ENCODE peak calls at places on chromosome 3, in nine cellular contexts. One of them, this sample, is unnamed.
A peak's percentile ranks its signal among the peaks of the same experiment; 100 is the strongest.

GRCh38 chr3:185318136-185318535 is 44.8 kb upstream of the MAP3K13 start:
- DNase-seq in NCI-H2081: no peak
- DNase-seq in cardiac fibroblast: peak; percentile 53
- DNase-seq in AG08395: no peak
- DNase-seq in stimulated activated CD4-positive, alpha-beta T cell treated with anti-CD3 and anti-CD28 coated beads, TNF-alpha, amount 100 ng/mL, for 1 hour: no peak
- DNase-seq in Kasumi-1: no peak
- DNase-seq in activated gamma-delta T cell treated with Interleukin-2 at 50 U/mL for 16 hours: no peak
- DNase-seq in tibial artery: no peak
- DNase-seq in GM20000: no peak
- DNase-seq in this sample: peak; percentile 40

GRCh38 chr3:39801216-39801615 is 8.2 kb upstream of the MYRIP start:
- DNase-seq in Kasumi-1: peak; percentile 51
- DNase-seq in stimulated activated CD4-positive, alpha-beta T cell treated with anti-CD3 and anti-CD28 coated beads, TNF-alpha, amount 100 ng/mL, for 1 hour: no peak
- DNase-seq in GM20000: no peak
- DNase-seq in AG08395: no peak
- DNase-seq in activated gamma-delta T cell treated with Interleukin-2 at 50 U/mL for 16 hours: no peak
- DNase-seq in NCI-H2081: no peak
- DNase-seq in cardiac fibroblast: no peak
- DNase-seq in tibial artery: no peak
- DNase-seq in this sample: no peak

GRCh38 chr3:12194669-12195161 is 36.0 kb upstream of the TIMP4 start:
- DNase-seq in cardiac fibroblast: peak; percentile 58
- DNase-seq in NCI-H2081: no peak
- DNase-seq in AG08395: no peak
- DNase-seq in GM20000: peak; percentile 63
- DNase-seq in stimulated activated CD4-positive, alpha-beta T cell treated with anti-CD3 and anti-CD28 coated beads, TNF-alpha, amount 100 ng/mL, for 1 hour: no peak
- DNase-seq in tibial artery: no peak
- DNase-seq in Kasumi-1: no peak
- DNase-seq in activated gamma-delta T cell treated with Interleukin-2 at 50 U/mL for 16 hours: no peak
- DNase-seq in this sample: peak; percentile 90

GRCh38 chr3:56042326-56042951 is 425.8 kb downstream of the ERC2 start:
- DNase-seq in stimulated activated CD4-positive, alpha-beta T cell treated with anti-CD3 and anti-CD28 coated beads, TNF-alpha, amount 100 ng/mL, for 1 hour: no peak
- DNase-seq in GM20000: no peak
- DNase-seq in activated gamma-delta T cell treated with Interleukin-2 at 50 U/mL for 16 hours: no peak
- DNase-seq in cardiac fibroblast: peak; percentile 58
- DNase-seq in NCI-H2081: peak; percentile 29
- DNase-seq in tibial artery: no peak
- DNase-seq in Kasumi-1: peak; percentile 65
- DNase-seq in AG08395: peak; percentile 62
- DNase-seq in this sample: peak; percentile 59

GRCh38 chr3:101026881-101027678 is 33.9 kb upstream of the ABI3BP start:
- DNase-seq in cardiac fibroblast: no peak
- DNase-seq in NCI-H2081: no peak
- DNase-seq in activated gamma-delta T cell treated with Interleukin-2 at 50 U/mL for 16 hours: no peak
- DNase-seq in stimulated activated CD4-positive, alpha-beta T cell treated with anti-CD3 and anti-CD28 coated beads, TNF-alpha, amount 100 ng/mL, for 1 hour: no peak
- DNase-seq in AG08395: no peak
- DNase-seq in GM20000: no peak
- DNase-seq in tibial artery: no peak
- DNase-seq in Kasumi-1: no peak
- DNase-seq in this sample: no peak

GRCh38 chr3:136195258-136196063 is 674 bp downstream of the MSL2 start:
- DNase-seq in NCI-H2081: peak; percentile 85
- DNase-seq in Kasumi-1: peak; percentile 65
- DNase-seq in stimulated activated CD4-positive, alpha-beta T cell treated with anti-CD3 and anti-CD28 coated beads, TNF-alpha, amount 100 ng/mL, for 1 hour: peak; percentile 52
- DNase-seq in AG08395: peak; percentile 68
- DNase-seq in cardiac fibroblast: peak; percentile 78
- DNase-seq in tibial artery: peak; percentile 80
- DNase-seq in activated gamma-delta T cell treated with Interleukin-2 at 50 U/mL for 16 hours: peak; percentile 78
- DNase-seq in GM20000: peak; percentile 88
- DNase-seq in this sample: peak; percentile 75

GRCh38 chr3:8069471-8069870 is 432.2 kb upstream of the LMCD1 start:
- DNase-seq in activated gamma-delta T cell treated with Interleukin-2 at 50 U/mL for 16 hours: no peak
- DNase-seq in tibial artery: no peak
- DNase-seq in AG08395: no peak
- DNase-seq in GM20000: no peak
- DNase-seq in Kasumi-1: no peak
- DNase-seq in cardiac fibroblast: no peak
- DNase-seq in NCI-H2081: no peak
- DNase-seq in stimulated activated CD4-positive, alpha-beta T cell treated with anti-CD3 and anti-CD28 coated beads, TNF-alpha, amount 100 ng/mL, for 1 hour: no peak
- DNase-seq in this sample: no peak

GRCh38 chr3:186965141-186965879 is 35.0 kb downstream of the ST6GAL1 start:
- DNase-seq in NCI-H2081: no peak
- DNase-seq in tibial artery: no peak
- DNase-seq in stimulated activated CD4-positive, alpha-beta T cell treated with anti-CD3 and anti-CD28 coated beads, TNF-alpha, amount 100 ng/mL, for 1 hour: no peak
- DNase-seq in AG08395: no peak
- DNase-seq in cardiac fibroblast: no peak
- DNase-seq in GM20000: peak; percentile 38
- DNase-seq in Kasumi-1: no peak
- DNase-seq in activated gamma-delta T cell treated with Interleukin-2 at 50 U/mL for 16 hours: no peak
- DNase-seq in this sample: no peak

GRCh38 chr3:37050242-37050641 is 56.9 kb downstream of the MLH1 start:
- DNase-seq in stimulated activated CD4-positive, alpha-beta T cell treated with anti-CD3 and anti-CD28 coated beads, TNF-alpha, amount 100 ng/mL, for 1 hour: no peak
- DNase-seq in cardiac fibroblast: no peak
- DNase-seq in tibial artery: no peak
- DNase-seq in GM20000: no peak
- DNase-seq in AG08395: no peak
- DNase-seq in activated gamma-delta T cell treated with Interleukin-2 at 50 U/mL for 16 hours: no peak
- DNase-seq in NCI-H2081: no peak
- DNase-seq in Kasumi-1: no peak
- DNase-seq in this sample: no peak

GRCh38 chr3:139758654-139759291 is 81.0 kb upstream of the NMNAT3 start:
- DNase-seq in AG08395: peak; percentile 47
- DNase-seq in stimulated activated CD4-positive, alpha-beta T cell treated with anti-CD3 and anti-CD28 coated beads, TNF-alpha, amount 100 ng/mL, for 1 hour: no peak
- DNase-seq in NCI-H2081: no peak
- DNase-seq in GM20000: no peak
- DNase-seq in Kasumi-1: no peak
- DNase-seq in activated gamma-delta T cell treated with Interleukin-2 at 50 U/mL for 16 hours: no peak
- DNase-seq in cardiac fibroblast: peak; percentile 46
- DNase-seq in tibial artery: no peak
- DNase-seq in this sample: no peak

GRCh38 chr3:77407454-77407853 is 367.6 kb downstream of the ROBO2 start:
- DNase-seq in cardiac fibroblast: no peak
- DNase-seq in tibial artery: no peak
- DNase-seq in NCI-H2081: no peak
- DNase-seq in Kasumi-1: no peak
- DNase-seq in activated gamma-delta T cell treated with Interleukin-2 at 50 U/mL for 16 hours: no peak
- DNase-seq in stimulated activated CD4-positive, alpha-beta T cell treated with anti-CD3 and anti-CD28 coated beads, TNF-alpha, amount 100 ng/mL, for 1 hour: no peak
- DNase-seq in AG08395: no peak
- DNase-seq in GM20000: no peak
- DNase-seq in this sample: no peak

GRCh38 chr3:188914556-188914955 is 257.2 kb upstream of the TPRG1 start:
- DNase-seq in activated gamma-delta T cell treated with Interleukin-2 at 50 U/mL for 16 hours: no peak
- DNase-seq in Kasumi-1: no peak
- DNase-seq in GM20000: no peak
- DNase-seq in cardiac fibroblast: peak; percentile 71
- DNase-seq in AG08395: peak; percentile 20
- DNase-seq in stimulated activated CD4-positive, alpha-beta T cell treated with anti-CD3 and anti-CD28 coated beads, TNF-alpha, amount 100 ng/mL, for 1 hour: no peak
- DNase-seq in NCI-H2081: no peak
- DNase-seq in tibial artery: no peak
- DNase-seq in this sample: no peak

GRCh38 chr3:122982202-122983185 is 45.1 kb downstream of the SEMA5B start:
- DNase-seq in stimulated activated CD4-positive, alpha-beta T cell treated with anti-CD3 and anti-CD28 coated beads, TNF-alpha, amount 100 ng/mL, for 1 hour: no peak
- DNase-seq in AG08395: no peak
- DNase-seq in cardiac fibroblast: no peak
- DNase-seq in activated gamma-delta T cell treated with Interleukin-2 at 50 U/mL for 16 hours: no peak
- DNase-seq in tibial artery: no peak
- DNase-seq in NCI-H2081: peak; percentile 56
- DNase-seq in GM20000: no peak
- DNase-seq in Kasumi-1: no peak
- DNase-seq in this sample: no peak

GRCh38 chr3:192005989-192006388 is 545.0 kb downstream of the PYDC2 start:
- DNase-seq in GM20000: no peak
- DNase-seq in AG08395: no peak
- DNase-seq in activated gamma-delta T cell treated with Interleukin-2 at 50 U/mL for 16 hours: no peak
- DNase-seq in stimulated activated CD4-positive, alpha-beta T cell treated with anti-CD3 and anti-CD28 coated beads, TNF-alpha, amount 100 ng/mL, for 1 hour: no peak
- DNase-seq in tibial artery: no peak
- DNase-seq in cardiac fibroblast: no peak
- DNase-seq in NCI-H2081: no peak
- DNase-seq in Kasumi-1: peak; percentile 6
- DNase-seq in this sample: no peak

GRCh38 chr3:23829242-23829934 is 23.6 kb downstream of the UBE2E1 start:
- DNase-seq in activated gamma-delta T cell treated with Interleukin-2 at 50 U/mL for 16 hours: no peak
- DNase-seq in cardiac fibroblast: no peak
- DNase-seq in GM20000: peak; percentile 58
- DNase-seq in tibial artery: no peak
- DNase-seq in NCI-H2081: no peak
- DNase-seq in stimulated activated CD4-positive, alpha-beta T cell treated with anti-CD3 and anti-CD28 coated beads, TNF-alpha, amount 100 ng/mL, for 1 hour: no peak
- DNase-seq in Kasumi-1: peak; percentile 75
- DNase-seq in AG08395: no peak
- DNase-seq in this sample: no peak

GRCh38 chr3:74537164-74537563 is 77.3 kb downstream of the CNTN3 start:
- DNase-seq in cardiac fibroblast: peak; percentile 87
- DNase-seq in stimulated activated CD4-positive, alpha-beta T cell treated with anti-CD3 and anti-CD28 coated beads, TNF-alpha, amount 100 ng/mL, for 1 hour: no peak
- DNase-seq in NCI-H2081: no peak
- DNase-seq in Kasumi-1: no peak
- DNase-seq in tibial artery: peak; percentile 44
- DNase-seq in activated gamma-delta T cell treated with Interleukin-2 at 50 U/mL for 16 hours: no peak
- DNase-seq in AG08395: peak; percentile 80
- DNase-seq in GM20000: no peak
- DNase-seq in this sample: no peak

GRCh38 chr3:181707980-181708379 is 3.7 kb upstream of the SOX2 start:
- DNase-seq in cardiac fibroblast: no peak
- DNase-seq in NCI-H2081: no peak
- DNase-seq in stimulated activated CD4-positive, alpha-beta T cell treated with anti-CD3 and anti-CD28 coated beads, TNF-alpha, amount 100 ng/mL, for 1 hour: no peak
- DNase-seq in AG08395: no peak
- DNase-seq in activated gamma-delta T cell treated with Interleukin-2 at 50 U/mL for 16 hours: no peak
- DNase-seq in GM20000: no peak
- DNase-seq in Kasumi-1: no peak
- DNase-seq in tibial artery: no peak
- DNase-seq in this sample: no peak

GRCh38 chr3:35664460-35664919 is 25.2 kb downstream of the ARPP21 start:
- DNase-seq in stimulated activated CD4-positive, alpha-beta T cell treated with anti-CD3 and anti-CD28 coated beads, TNF-alpha, amount 100 ng/mL, for 1 hour: no peak
- DNase-seq in activated gamma-delta T cell treated with Interleukin-2 at 50 U/mL for 16 hours: no peak
- DNase-seq in tibial artery: no peak
- DNase-seq in Kasumi-1: peak; percentile 70
- DNase-seq in NCI-H2081: peak; percentile 91
- DNase-seq in AG08395: no peak
- DNase-seq in GM20000: peak; percentile 7
- DNase-seq in cardiac fibroblast: peak; percentile 75
- DNase-seq in this sample: no peak

GRCh38 chr3:148203263-148204010 is 494.3 kb upstream of the AGTR1 start:
- DNase-seq in stimulated activated CD4-positive, alpha-beta T cell treated with anti-CD3 and anti-CD28 coated beads, TNF-alpha, amount 100 ng/mL, for 1 hour: no peak
- DNase-seq in cardiac fibroblast: peak; percentile 47
- DNase-seq in Kasumi-1: no peak
- DNase-seq in NCI-H2081: no peak
- DNase-seq in tibial artery: no peak
- DNase-seq in GM20000: no peak
- DNase-seq in activated gamma-delta T cell treated with Interleukin-2 at 50 U/mL for 16 hours: no peak
- DNase-seq in AG08395: peak; percentile 38
- DNase-seq in this sample: no peak

GRCh38 chr3:128991355-128991895 is 2.5 kb downstream of the CFAP92 start:
- DNase-seq in activated gamma-delta T cell treated with Interleukin-2 at 50 U/mL for 16 hours: no peak
- DNase-seq in cardiac fibroblast: no peak
- DNase-seq in NCI-H2081: no peak
- DNase-seq in stimulated activated CD4-positive, alpha-beta T cell treated with anti-CD3 and anti-CD28 coated beads, TNF-alpha, amount 100 ng/mL, for 1 hour: no peak
- DNase-seq in Kasumi-1: no peak
- DNase-seq in GM20000: no peak
- DNase-seq in tibial artery: no peak
- DNase-seq in AG08395: no peak
- DNase-seq in this sample: no peak

GRCh38 chr3:192449036-192449435 is 278.3 kb downstream of the FGF12 start:
- DNase-seq in AG08395: no peak
- DNase-seq in stimulated activated CD4-positive, alpha-beta T cell treated with anti-CD3 and anti-CD28 coated beads, TNF-alpha, amount 100 ng/mL, for 1 hour: no peak
- DNase-seq in tibial artery: no peak
- DNase-seq in activated gamma-delta T cell treated with Interleukin-2 at 50 U/mL for 16 hours: no peak
- DNase-seq in cardiac fibroblast: peak; percentile 12
- DNase-seq in Kasumi-1: peak; percentile 46
- DNase-seq in GM20000: no peak
- DNase-seq in NCI-H2081: peak; percentile 13
- DNase-seq in this sample: peak; percentile 9

GRCh38 chr3:196159952-196160804 is 51.0 kb downstream of the ZDHHC19 start:
- DNase-seq in cardiac fibroblast: peak; percentile 67
- DNase-seq in AG08395: peak; percentile 73
- DNase-seq in GM20000: peak; percentile 88
- DNase-seq in activated gamma-delta T cell treated with Interleukin-2 at 50 U/mL for 16 hours: peak; percentile 21
- DNase-seq in Kasumi-1: peak; percentile 60
- DNase-seq in stimulated activated CD4-positive, alpha-beta T cell treated with anti-CD3 and anti-CD28 coated beads, TNF-alpha, amount 100 ng/mL, for 1 hour: no peak
- DNase-seq in NCI-H2081: no peak
- DNase-seq in tibial artery: peak; percentile 34
- DNase-seq in this sample: no peak

GRCh38 chr3:178699810-178700209 is 163.6 kb downstream of the KCNMB2 start:
- DNase-seq in Kasumi-1: no peak
- DNase-seq in tibial artery: no peak
- DNase-seq in activated gamma-delta T cell treated with Interleukin-2 at 50 U/mL for 16 hours: no peak
- DNase-seq in GM20000: no peak
- DNase-seq in stimulated activated CD4-positive, alpha-beta T cell treated with anti-CD3 and anti-CD28 coated beads, TNF-alpha, amount 100 ng/mL, for 1 hour: no peak
- DNase-seq in AG08395: no peak
- DNase-seq in cardiac fibroblast: peak; percentile 6
- DNase-seq in NCI-H2081: no peak
- DNase-seq in this sample: no peak

GRCh38 chr3:10516835-10517465 is 11.6 kb upstream of the ATP2B2 start:
- DNase-seq in NCI-H2081: no peak
- DNase-seq in tibial artery: no peak
- DNase-seq in stimulated activated CD4-positive, alpha-beta T cell treated with anti-CD3 and anti-CD28 coated beads, TNF-alpha, amount 100 ng/mL, for 1 hour: no peak
- DNase-seq in Kasumi-1: no peak
- DNase-seq in activated gamma-delta T cell treated with Interleukin-2 at 50 U/mL for 16 hours: no peak
- DNase-seq in AG08395: no peak
- DNase-seq in cardiac fibroblast: no peak
- DNase-seq in GM20000: no peak
- DNase-seq in this sample: no peak

GRCh38 chr3:139109271-139109670 is 64.6 kb upstream of the PRR23C start:
- DNase-seq in GM20000: no peak
- DNase-seq in tibial artery: no peak
- DNase-seq in cardiac fibroblast: no peak
- DNase-seq in NCI-H2081: no peak
- DNase-seq in AG08395: no peak
- DNase-seq in activated gamma-delta T cell treated with Interleukin-2 at 50 U/mL for 16 hours: no peak
- DNase-seq in stimulated activated CD4-positive, alpha-beta T cell treated with anti-CD3 and anti-CD28 coated beads, TNF-alpha, amount 100 ng/mL, for 1 hour: no peak
- DNase-seq in Kasumi-1: no peak
- DNase-seq in this sample: no peak

GRCh38 chr3:120875989-120876388 is 32.0 kb upstream of the STXBP5L start:
- DNase-seq in GM20000: no peak
- DNase-seq in cardiac fibroblast: peak; percentile 73
- DNase-seq in Kasumi-1: no peak
- DNase-seq in activated gamma-delta T cell treated with Interleukin-2 at 50 U/mL for 16 hours: no peak
- DNase-seq in stimulated activated CD4-positive, alpha-beta T cell treated with anti-CD3 and anti-CD28 coated beads, TNF-alpha, amount 100 ng/mL, for 1 hour: no peak
- DNase-seq in AG08395: no peak
- DNase-seq in tibial artery: no peak
- DNase-seq in NCI-H2081: no peak
- DNase-seq in this sample: no peak

This sample was measured in SW480.